ENCODE peak calls at places on chromosomes 12 and 14, in seven cellular contexts. One of them, this sample, is unnamed.

GRCh38 chr14:76514599-76514998 is 138.7 kb downstream of the ESRRB start:
- DNase-seq in NCI-H345: peak
- DNase-seq in NCI-H2107: peak
- DNase-seq in H9: no peak
- DNase-seq in nucleus accumbens: no peak
- DNase-seq in Daoy: peak
- DNase-seq in osteocyte: no peak
- DNase-seq in this sample: no peak

GRCh38 chr12:31959701-31960391 is 631 bp downstream of the RESF1 start:
- DNase-seq in nucleus accumbens: peak
- DNase-seq in osteocyte: peak
- DNase-seq in Daoy: peak
- DNase-seq in H9: no peak
- DNase-seq in NCI-H2107: peak
- DNase-seq in NCI-H345: peak
- DNase-seq in this sample: peak

GRCh38 chr12:12608557-12608957 is 3.1 kb upstream of the CREBL2 start:
- DNase-seq in Daoy: no peak
- DNase-seq in osteocyte: no peak
- DNase-seq in nucleus accumbens: no peak
- DNase-seq in H9: no peak
- DNase-seq in NCI-H345: no peak
- DNase-seq in NCI-H2107: peak
- DNase-seq in this sample: peak

GRCh38 chr14:51726166-51726899 is 74.6 kb downstream of the FRMD6 start:
- DNase-seq in NCI-H2107: no peak
- DNase-seq in H9: no peak
- DNase-seq in osteocyte: no peak
- DNase-seq in Daoy: no peak
- DNase-seq in NCI-H345: no peak
- DNase-seq in nucleus accumbens: no peak
- DNase-seq in this sample: no peak

GRCh38 chr14:79280400-79280670 is 931.0 kb downstream of the DIO2 start:
- DNase-seq in NCI-H2107: no peak
- DNase-seq in nucleus accumbens: no peak
- DNase-seq in Daoy: no peak
- DNase-seq in NCI-H345: no peak
- DNase-seq in H9: no peak
- DNase-seq in osteocyte: no peak
- DNase-seq in this sample: no peak

GRCh38 chr14:106694638-106695393 is 1168.4 kb downstream of the TMEM121 start:
- DNase-seq in nucleus accumbens: no peak
- DNase-seq in osteocyte: no peak
- DNase-seq in H9: no peak
- DNase-seq in NCI-H345: peak
- DNase-seq in NCI-H2107: peak
- DNase-seq in Daoy: no peak
- DNase-seq in this sample: no peak

GRCh38 chr14:32567543-32568384 is 238.7 kb downstream of the AKAP6 start:
- DNase-seq in Daoy: no peak
- DNase-seq in nucleus accumbens: no peak
- DNase-seq in NCI-H345: no peak
- DNase-seq in osteocyte: no peak
- DNase-seq in H9: no peak
- DNase-seq in NCI-H2107: no peak
- DNase-seq in this sample: no peak

GRCh38 chr12:29640589-29641345 is 143.0 kb downstream of the TMTC1 start:
- DNase-seq in H9: peak
- DNase-seq in NCI-H345: no peak
- DNase-seq in NCI-H2107: no peak
- DNase-seq in osteocyte: no peak
- DNase-seq in nucleus accumbens: no peak
- DNase-seq in Daoy: peak
- DNase-seq in this sample: peak

GRCh38 chr14:41280745-41281144 is 325.9 kb upstream of the LRFN5 start:
- DNase-seq in NCI-H345: peak
- DNase-seq in nucleus accumbens: no peak
- DNase-seq in Daoy: peak
- DNase-seq in NCI-H2107: peak
- DNase-seq in osteocyte: no peak
- DNase-seq in H9: no peak
- DNase-seq in this sample: peak

GRCh38 chr12:108955225-108955835 is 65.5 kb downstream of the SVOP start:
- DNase-seq in Daoy: peak
- DNase-seq in nucleus accumbens: no peak
- DNase-seq in NCI-H2107: peak
- DNase-seq in H9: no peak
- DNase-seq in osteocyte: no peak
- DNase-seq in NCI-H345: peak
- DNase-seq in this sample: peak

GRCh38 chr14:90545966-90546751 is 149.3 kb downstream of the CALM1 start:
- DNase-seq in H9: no peak
- DNase-seq in NCI-H345: no peak
- DNase-seq in nucleus accumbens: peak
- DNase-seq in NCI-H2107: no peak
- DNase-seq in Daoy: no peak
- DNase-seq in osteocyte: no peak
- DNase-seq in this sample: peak

GRCh38 chr14:60506462-60506984 is 2.4 kb upstream of the SIX6 start:
- DNase-seq in Daoy: no peak
- DNase-seq in nucleus accumbens: no peak
- DNase-seq in NCI-H2107: no peak
- DNase-seq in osteocyte: no peak
- DNase-seq in NCI-H345: no peak
- DNase-seq in H9: peak
- DNase-seq in this sample: no peak

GRCh38 chr12:124594851-124595250 is 27.4 kb upstream of the NCOR2 start:
- DNase-seq in NCI-H2107: no peak
- DNase-seq in nucleus accumbens: no peak
- DNase-seq in osteocyte: no peak
- DNase-seq in NCI-H345: no peak
- DNase-seq in H9: no peak
- DNase-seq in Daoy: no peak
- DNase-seq in this sample: no peak

GRCh38 chr12:27595231-27595642 is 71.2 kb downstream of the PPFIBP1 start:
- DNase-seq in Daoy: no peak
- DNase-seq in NCI-H345: no peak
- DNase-seq in H9: no peak
- DNase-seq in NCI-H2107: no peak
- DNase-seq in osteocyte: peak
- DNase-seq in nucleus accumbens: no peak
- DNase-seq in this sample: no peak

GRCh38 chr14:49766839-49767238 is 1.1 kb upstream of the KLHDC2 start:
- DNase-seq in NCI-H2107: no peak
- DNase-seq in osteocyte: no peak
- DNase-seq in NCI-H345: no peak
- DNase-seq in H9: no peak
- DNase-seq in Daoy: no peak
- DNase-seq in nucleus accumbens: no peak
- DNase-seq in this sample: peak

GRCh38 chr12:57153420-57153997 is 6.1 kb upstream of the LRP1-AS start:
- DNase-seq in NCI-H345: no peak
- DNase-seq in osteocyte: no peak
- DNase-seq in nucleus accumbens: no peak
- DNase-seq in NCI-H2107: no peak
- DNase-seq in H9: no peak
- DNase-seq in Daoy: no peak
- DNase-seq in this sample: no peak

GRCh38 chr14:45247427-45247826 is 5.6 kb downstream of the MIS18BP1 start:
- DNase-seq in nucleus accumbens: no peak
- DNase-seq in NCI-H345: no peak
- DNase-seq in H9: no peak
- DNase-seq in NCI-H2107: no peak
- DNase-seq in Daoy: peak
- DNase-seq in osteocyte: no peak
- DNase-seq in this sample: no peak

GRCh38 chr12:101828463-101829196 is 2.1 kb downstream of the GNPTAB start:
- DNase-seq in NCI-H2107: peak
- DNase-seq in osteocyte: no peak
- DNase-seq in Daoy: no peak
- DNase-seq in NCI-H345: no peak
- DNase-seq in nucleus accumbens: no peak
- DNase-seq in H9: no peak
- DNase-seq in this sample: no peak

GRCh38 chr12:19719650-19720049 is 280.4 kb downstream of the AEBP2 start:
- DNase-seq in Daoy: no peak
- DNase-seq in NCI-H345: no peak
- DNase-seq in H9: no peak
- DNase-seq in osteocyte: no peak
- DNase-seq in nucleus accumbens: no peak
- DNase-seq in NCI-H2107: no peak
- DNase-seq in this sample: no peak

GRCh38 chr12:1840561-1840960 is 20.2 kb downstream of the LRTM2 start:
- DNase-seq in NCI-H2107: no peak
- DNase-seq in NCI-H345: no peak
- DNase-seq in osteocyte: no peak
- DNase-seq in Daoy: no peak
- DNase-seq in H9: no peak
- DNase-seq in nucleus accumbens: no peak
- DNase-seq in this sample: no peak

GRCh38 chr14:71666579-71667145 is 265.6 kb upstream of the RGS6 start:
- DNase-seq in osteocyte: no peak
- DNase-seq in nucleus accumbens: no peak
- DNase-seq in Daoy: no peak
- DNase-seq in H9: no peak
- DNase-seq in NCI-H2107: no peak
- DNase-seq in NCI-H345: no peak
- DNase-seq in this sample: no peak

GRCh38 chr14:101336203-101336602 is 225.1 kb upstream of the DIO3 start:
- DNase-seq in H9: no peak
- DNase-seq in nucleus accumbens: no peak
- DNase-seq in osteocyte: no peak
- DNase-seq in NCI-H345: no peak
- DNase-seq in NCI-H2107: no peak
- DNase-seq in Daoy: no peak
- DNase-seq in this sample: no peak

GRCh38 chr12:52006726-52007157 is at the start of gene TAMALIN:
- DNase-seq in nucleus accumbens: peak
- DNase-seq in Daoy: peak
- DNase-seq in osteocyte: peak
- DNase-seq in H9: peak
- DNase-seq in NCI-H2107: peak
- DNase-seq in NCI-H345: peak
- DNase-seq in this sample: peak

GRCh38 chr12:127550271-127550670 is 716.7 kb upstream of the TMEM132C start:
- DNase-seq in H9: no peak
- DNase-seq in nucleus accumbens: no peak
- DNase-seq in osteocyte: no peak
- DNase-seq in Daoy: peak
- DNase-seq in NCI-H345: no peak
- DNase-seq in NCI-H2107: no peak
- DNase-seq in this sample: no peak

GRCh38 chr14:101899263-101899662 is 65.1 kb upstream of the DYNC1H1 start:
- DNase-seq in H9: no peak
- DNase-seq in NCI-H345: no peak
- DNase-seq in Daoy: no peak
- DNase-seq in NCI-H2107: no peak
- DNase-seq in nucleus accumbens: no peak
- DNase-seq in osteocyte: no peak
- DNase-seq in this sample: no peak